ENCODE peak calls at places on chromosomes 6 and 20, in six cellular contexts. C is heart left ventricle, I is breast epithelium, D is body of pancreas, R is thyroid gland, P is IMR-90. M is an unnamed sample.

GRCh38 chr20:36614781-36615557 is 9.4 kb downstream of the RAB5IF start:
- DNase-seq in D (no peak), R (no peak), P (no peak), C (no peak), I (no peak), M (no peak)

GRCh38 chr6:11427091-11427739 is 110.3 kb upstream of the TMEM170B start:
- DNase-seq in D (no peak), C (no peak), I (no peak), R (no peak), P (no peak), M (no peak)

GRCh38 chr6:167089243-167090142 is 33.4 kb upstream of the CCR6 start:
- DNase-seq in D (no peak), R (no peak), C (no peak), P (no peak), I (no peak), M (no peak)

GRCh38 chr6:164216368-164216767 is 801.9 kb downstream of the QKI start:
- DNase-seq in I (no peak), C (no peak), P (no peak), D (no peak), R (no peak), M (no peak)

GRCh38 chr6:146905313-146905712 is 298.9 kb upstream of the STXBP5 start:
- DNase-seq in D (peak), I (peak), P (peak), R (peak), C (peak), M (no peak)

GRCh38 chr6:56742122-56742791 is 99.6 kb upstream of the DST start:
- DNase-seq in I (no peak), C (no peak), P (peak), R (no peak), D (no peak), M (no peak)

GRCh38 chr6:118565317-118565960 is 17.3 kb downstream of the PLN start:
- DNase-seq in C (no peak), D (no peak), P (peak), R (no peak), I (no peak), M (no peak)

GRCh38 chr6:140538926-140539325 is 1164.5 kb upstream of the CITED2 start:
- DNase-seq in I (no peak), D (no peak), R (peak), C (no peak), P (peak), M (no peak)

GRCh38 chr6:112906737-112907136 is 559.6 kb downstream of the RFPL4B start:
- DNase-seq in C (peak), R (peak), P (peak), D (no peak), I (no peak), M (no peak)

GRCh38 chr6:143468026-143468425 is 17.4 kb downstream of the PEX3 start:
- DNase-seq in R (no peak), I (no peak), D (no peak), C (no peak), P (no peak), M (no peak)

GRCh38 chr6:5534643-5535042 is 273.3 kb downstream of the FARS2 start:
- DNase-seq in D (no peak), C (no peak), R (no peak), I (no peak), P (no peak), M (no peak)

GRCh38 chr20:3864518-3864917 is 17.9 kb downstream of the MAVS start:
- DNase-seq in I (no peak), D (peak), R (peak), P (no peak), C (no peak), M (no peak)

GRCh38 chr20:6053776-6054688 is at the start of gene LRRN4:
- DNase-seq in I (no peak), R (peak), P (peak), C (no peak), D (no peak), M (no peak)

GRCh38 chr6:44327096-44327495 is 13.9 kb upstream of the AARS2 start:
- DNase-seq in P (no peak), I (no peak), D (no peak), C (no peak), R (no peak), M (no peak)

GRCh38 chr6:166720859-166721258 is 93.8 kb upstream of the RPS6KA2 start:
- DNase-seq in I (no peak), D (no peak), C (no peak), R (no peak), P (no peak), M (no peak)

GRCh38 chr6:144675231-144675861 is 390.2 kb downstream of the UTRN start:
- DNase-seq in P (peak), D (peak), I (peak), C (no peak), R (no peak), M (no peak)

GRCh38 chr6:41374618-41375590 is 39.5 kb downstream of the NCR2 start:
- DNase-seq in I (no peak), P (no peak), C (no peak), R (no peak), D (no peak), M (no peak)

GRCh38 chr6:11126876-11127275 is 15.4 kb upstream of the ERVFRD-1 start:
- DNase-seq in R (no peak), C (no peak), P (peak), I (no peak), D (no peak), M (no peak)

GRCh38 chr20:24891546-24892393 is 57.3 kb upstream of the CST7 start:
- DNase-seq in C (no peak), D (no peak), P (no peak), R (no peak), I (no peak), M (peak)

GRCh38 chr6:39321761-39322160 is 741 bp downstream of the KCNK16 start:
- DNase-seq in R (no peak), I (no peak), C (no peak), D (no peak), P (no peak), M (no peak)

GRCh38 chr6:52361945-52362442 is at the start of gene PAQR8:
- DNase-seq in I (peak), P (peak), D (peak), C (peak), R (peak), M (no peak)
- TF ChIP-seq POLR2A in I (no peak), P (no peak), D (peak), C (no peak), R (peak), M (peak)

GRCh38 chr6:99254616-99255550 is 94.6 kb downstream of the FAXC start:
- DNase-seq in I (no peak), P (no peak), C (no peak), D (no peak), R (no peak), M (no peak)

GRCh38 chr6:99246602-99247001 is 102.9 kb downstream of the FAXC start:
- DNase-seq in I (no peak), D (no peak), C (no peak), R (no peak), P (no peak), M (no peak)

GRCh38 chr6:99253271-99253670 is 96.2 kb downstream of the FAXC start:
- DNase-seq in C (no peak), R (no peak), I (no peak), P (no peak), D (no peak), M (no peak)

GRCh38 chr6:99250476-99250875 is 99.0 kb downstream of the FAXC start:
- DNase-seq in D (no peak), I (no peak), C (no peak), R (no peak), P (no peak), M (no peak)

GRCh38 chr6:99252421-99252820 is 97.1 kb downstream of the FAXC start:
- DNase-seq in D (no peak), R (no peak), C (no peak), I (no peak), P (no peak), M (no peak)
- H3K4me3 ChIP-seq in D (no peak), R (no peak), C (no peak), I (no peak), P (no peak), M (no peak)

GRCh38 chr6:157385482-157385881 is 4.5 kb downstream of the ZDHHC14 start:
- DNase-seq in I (no peak), R (no peak), D (no peak), C (no peak), P (no peak), M (no peak)
- TF ChIP-seq POLR2A in I (no peak), R (no peak), D (no peak), C (no peak), P (no peak), M (no peak)

DNA sequence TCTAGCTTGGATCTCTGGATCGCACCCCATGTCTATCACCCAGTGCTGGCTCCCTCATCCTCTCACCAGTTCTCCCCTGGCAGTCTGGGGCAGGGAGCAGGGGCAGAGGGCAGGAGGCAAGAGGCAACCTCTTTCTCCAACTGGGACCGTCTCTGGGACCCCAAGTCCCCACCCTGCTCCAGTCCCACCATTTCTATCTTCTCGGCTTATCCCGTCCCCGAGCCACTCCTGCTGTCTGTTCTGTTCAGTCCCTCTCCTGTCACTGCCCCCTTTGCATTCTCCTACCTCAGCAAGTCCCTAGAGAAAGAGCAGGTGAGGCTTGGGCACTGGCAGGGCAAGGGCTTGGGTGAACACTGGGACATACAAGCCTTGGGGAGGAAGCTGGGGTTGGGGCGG is 625 bp upstream of the TNXB start:
- DNase-seq in I (no peak), R (no peak), C (no peak), P (no peak), D (no peak), M (no peak)
- H3K4me3 ChIP-seq in I (peak), R (no peak), C (peak), P (no peak), D (no peak), M (peak)

DNA sequence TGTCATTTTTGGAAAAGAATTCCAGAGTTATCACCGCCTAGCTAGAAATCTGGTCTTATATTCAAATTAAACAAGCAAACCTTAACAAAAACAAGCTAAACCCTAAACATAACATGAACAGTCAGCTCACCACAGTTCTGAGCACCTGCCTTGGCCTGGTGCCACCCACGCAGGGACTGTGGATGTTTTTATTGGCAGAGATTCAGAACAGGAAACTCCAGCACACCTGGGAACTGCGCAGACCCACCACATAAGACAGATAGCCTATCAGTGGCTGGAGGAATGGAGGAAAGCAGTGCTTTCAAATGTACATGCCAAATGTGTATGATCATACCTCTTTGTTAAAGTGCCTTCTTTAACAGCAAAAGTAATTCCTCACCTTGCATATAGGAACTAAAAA is 8.9 kb downstream of the SLC16A10 start:
- DNase-seq in R (peak), C (no peak), I (peak), P (no peak), D (peak), M (no peak)
- TF ChIP-seq POLR2A in R (no peak), C (no peak), I (no peak), P (no peak), D (no peak), M (no peak)

GRCh38 chr20:63846128-63846771 is 15.0 kb upstream of the ABHD16B start:
- DNase-seq in R (peak), C (peak), P (no peak), I (no peak), D (no peak), M (no peak)
- H3K4me3 ChIP-seq in R (no peak), C (peak), P (no peak), I (no peak), D (no peak), M (peak)

GRCh38 chr20:38447931-38448675 is 13.0 kb upstream of the SNHG17 start:
- DNase-seq in D (no peak), R (no peak), C (no peak), P (no peak), I (no peak), M (no peak)
- TF ChIP-seq POLR2A in D (no peak), R (no peak), C (no peak), P (no peak), I (no peak), M (no peak)

GRCh38 chr6:32685603-32686002 is 19.1 kb upstream of the HLA-DQB1 start:
- DNase-seq in I (no peak), D (no peak), C (no peak), R (no peak), P (peak), M (no peak)
- H3K4me3 ChIP-seq in I (no peak), D (no peak), C (no peak), R (no peak), P (no peak), M (no peak)

GRCh38 chr6:160992323-160993314 is 1.1 kb downstream of the MAP3K4 start:
- DNase-seq in R (peak), I (peak), C (no peak), P (peak), D (peak), M (no peak)

GRCh38 chr6:160987265-160987664 is 4.3 kb upstream of the MAP3K4 start:
- DNase-seq in I (no peak), P (no peak), R (no peak), C (no peak), D (no peak), M (no peak)

GRCh38 chr6:160995271-160995670 is 3.7 kb downstream of the MAP3K4 start:
- DNase-seq in D (no peak), P (no peak), C (no peak), I (no peak), R (no peak), M (no peak)

GRCh38 chr6:160990847-160991410 is 640 bp upstream of the MAP3K4 start:
- DNase-seq in I (no peak), R (no peak), D (no peak), C (no peak), P (peak), M (no peak)

GRCh38 chr6:160991411-160992322 is at the start of gene MAP3K4:
- DNase-seq in D (peak), I (peak), C (peak), R (peak), P (peak), M (no peak)
- TF ChIP-seq POLR2A in D (peak), I (no peak), C (no peak), R (peak), P (peak), M (peak)

GRCh38 chr6:28751963-28752350 is 171.8 kb downstream of the TRIM27 start:
- DNase-seq in R (no peak), I (no peak), P (no peak), D (no peak), C (no peak), M (no peak)
- H3K4me3 ChIP-seq in R (no peak), I (no peak), P (no peak), D (no peak), C (no peak), M (no peak)

M was measured in vagina.